ENCODE peak calls at places on chromosomes 3 and 15, in nine cellular contexts. U, M, K, Q, I, V, D, J and C are unnamed samples.

GRCh38 chr3:99286266-99286845 is 352.0 kb upstream of the COL8A1 start:
- DNase-seq in U (no peak), M (peak; percentile 6), K (no peak), Q (peak; percentile 22), I (no peak), V (no peak), D (no peak), J (no peak), C (no peak)

GRCh38 chr15:74240002-74240568 is 4.0 kb downstream of the CCDC33 start:
- DNase-seq in U (no peak), M (peak; percentile 88), K (no peak), Q (peak; percentile 86), I (peak; percentile 47), V (peak; percentile 96), D (peak; percentile 82), J (peak; percentile 52), C (no peak)

GRCh38 chr3:78888650-78889049 is 879.1 kb downstream of the ROBO1 start:
- DNase-seq in U (no peak), M (no peak), K (no peak), Q (no peak), I (no peak), V (peak; percentile 37), D (no peak), J (no peak), C (no peak)

GRCh38 chr3:53506110-53506762 is 11.8 kb downstream of the CACNA1D start:
- DNase-seq in U (no peak), M (no peak), K (no peak), Q (no peak), I (no peak), V (no peak), D (no peak), J (peak; percentile 19), C (no peak)

GRCh38 chr3:150519026-150519425 is 27.3 kb downstream of the SERP1 start:
- DNase-seq in U (no peak), M (peak; percentile 4), K (no peak), Q (no peak), I (no peak), V (peak; percentile 77), D (no peak), J (no peak), C (no peak)

GRCh38 chr15:75861750-75862402 is 18.6 kb downstream of the UBE2Q2 start:
- DNase-seq in U (no peak), M (no peak), K (no peak), Q (peak; percentile 45), I (no peak), V (peak; percentile 14), D (no peak), J (no peak), C (no peak)

GRCh38 chr3:114411811-114412803 is 118.3 kb downstream of the TIGIT start:
- DNase-seq in U (no peak), M (peak; percentile 65), K (no peak), Q (peak; percentile 90), I (no peak), V (peak; percentile 7), D (no peak), J (peak; percentile 25), C (no peak)

GRCh38 chr3:46131884-46132478 is 76.1 kb downstream of the CCR1 start:
- DNase-seq in U (no peak), M (no peak), K (no peak), Q (no peak), I (no peak), V (no peak), D (no peak), J (no peak), C (no peak)

GRCh38 chr15:64905941-64906340 is 5.8 kb upstream of the ANKDD1A start:
- DNase-seq in U (no peak), M (no peak), K (no peak), Q (no peak), I (no peak), V (no peak), D (no peak), J (no peak), C (no peak)

GRCh38 chr3:172323894-172324590 is 124.2 kb downstream of the GHSR start:
- DNase-seq in U (no peak), M (no peak), K (no peak), Q (peak; percentile 87), I (no peak), V (no peak), D (no peak), J (no peak), C (no peak)

GRCh38 chr3:45560270-45561020 is 34.1 kb upstream of the LIMD1 start:
- DNase-seq in U (no peak), M (no peak), K (no peak), Q (peak; percentile 7), I (no peak), V (no peak), D (no peak), J (no peak), C (no peak)

GRCh38 chr3:58528629-58529028 is 8.4 kb downstream of the ACOX2 start:
- DNase-seq in U (no peak), M (no peak), K (no peak), Q (peak; percentile 30), I (no peak), V (peak; percentile 77), D (peak; percentile 63), J (peak; percentile 50), C (no peak)

GRCh38 chr3:182245059-182245458 is 533.3 kb downstream of the SOX2 start:
- DNase-seq in U (no peak), M (no peak), K (no peak), Q (no peak), I (no peak), V (no peak), D (no peak), J (no peak), C (no peak)

DNA sequence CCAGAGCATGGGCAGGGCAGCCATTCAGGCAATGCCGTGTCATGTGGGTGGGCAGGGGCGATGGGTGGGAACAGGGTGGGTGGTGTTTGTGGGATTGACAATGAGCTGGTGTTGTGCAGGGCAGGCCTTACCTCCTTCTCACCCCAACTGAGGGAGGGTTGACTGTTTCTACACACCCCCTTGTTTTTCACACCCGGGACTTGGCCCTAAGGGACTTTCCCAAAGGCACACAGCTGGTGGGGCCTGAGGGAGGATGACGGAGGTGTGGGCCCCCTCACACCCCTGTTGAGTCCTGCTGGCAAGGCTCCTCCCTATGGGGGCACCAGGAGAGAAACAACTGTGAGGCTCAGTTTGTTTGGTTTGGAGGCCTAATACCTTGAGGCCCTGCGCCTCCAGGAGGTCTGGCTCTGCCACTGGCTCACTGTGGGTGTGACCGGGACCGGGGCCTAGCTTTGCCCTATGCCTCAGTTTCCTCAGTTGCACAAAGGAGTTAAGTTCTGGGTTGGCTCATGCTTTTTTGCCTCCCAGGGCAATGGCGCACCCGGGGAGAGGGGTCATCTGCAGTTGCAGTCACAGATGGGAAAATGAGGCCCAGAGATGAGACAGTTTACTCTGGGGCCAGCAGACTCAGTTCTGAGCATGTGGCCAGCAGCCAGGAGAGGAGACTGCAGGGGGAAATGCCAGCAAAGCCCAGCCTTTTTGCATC is 5.1 kb upstream of the DNAH1 start:
- DNase-seq in U (peak; percentile 20), M (no peak), K (no peak), Q (no peak), I (no peak), V (no peak), D (no peak), J (no peak), C (peak; percentile 40)
- TF ChIP-seq EZH2phosphoT487 in U (no peak), M (no peak), K (no peak), Q (no peak), I (no peak), V (no peak), D (no peak), J (no peak), C (no peak)

DNA sequence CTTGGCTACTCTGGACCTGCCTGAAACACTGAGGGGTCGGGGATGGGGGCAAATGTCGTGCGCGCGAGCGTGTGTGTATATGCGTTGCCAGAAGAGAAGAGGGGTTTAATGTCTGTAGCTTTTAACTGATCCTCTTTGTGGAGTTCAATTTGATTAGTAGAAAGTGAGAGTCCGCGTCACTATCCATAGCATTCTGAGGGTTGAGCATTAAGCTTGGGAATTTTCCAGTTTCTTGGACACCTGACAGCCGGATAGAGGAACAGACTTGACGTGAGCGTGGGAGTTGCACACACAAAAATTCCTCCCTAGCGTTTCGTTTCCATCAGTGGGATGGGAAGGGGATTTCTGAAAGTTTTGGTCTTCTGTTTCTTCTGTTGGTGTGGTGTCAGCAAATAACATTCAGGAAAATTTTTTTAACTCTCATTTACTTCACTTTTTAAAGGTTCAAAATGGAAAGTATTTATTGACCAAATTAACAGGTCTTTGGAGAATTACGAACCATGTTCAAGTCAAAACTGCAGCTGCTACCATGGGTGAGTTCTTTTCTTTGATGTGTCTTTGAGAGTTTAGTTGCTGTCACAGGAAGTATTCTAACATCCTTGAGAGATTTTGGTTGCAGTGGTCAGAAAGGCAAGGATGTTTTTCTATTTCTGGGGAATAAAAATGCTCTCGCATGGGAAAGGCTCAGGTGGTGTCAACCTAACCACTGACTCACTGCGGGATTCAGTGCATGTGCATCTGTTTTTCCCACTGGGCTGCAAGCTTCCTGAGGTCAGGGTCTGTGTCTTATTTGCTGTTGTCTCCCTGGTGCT is 821 bp downstream of the POGLUT1 start:
- DNase-seq in U (peak; percentile 50), M (no peak), K (no peak), Q (peak; percentile 58), I (no peak), V (peak; percentile 53), D (no peak), J (peak; percentile 34), C (peak; percentile 14)
- TF ChIP-seq EZH2phosphoT487 in U (no peak), M (no peak), K (no peak), Q (no peak), I (no peak), V (no peak), D (no peak), J (no peak), C (no peak)

DNA sequence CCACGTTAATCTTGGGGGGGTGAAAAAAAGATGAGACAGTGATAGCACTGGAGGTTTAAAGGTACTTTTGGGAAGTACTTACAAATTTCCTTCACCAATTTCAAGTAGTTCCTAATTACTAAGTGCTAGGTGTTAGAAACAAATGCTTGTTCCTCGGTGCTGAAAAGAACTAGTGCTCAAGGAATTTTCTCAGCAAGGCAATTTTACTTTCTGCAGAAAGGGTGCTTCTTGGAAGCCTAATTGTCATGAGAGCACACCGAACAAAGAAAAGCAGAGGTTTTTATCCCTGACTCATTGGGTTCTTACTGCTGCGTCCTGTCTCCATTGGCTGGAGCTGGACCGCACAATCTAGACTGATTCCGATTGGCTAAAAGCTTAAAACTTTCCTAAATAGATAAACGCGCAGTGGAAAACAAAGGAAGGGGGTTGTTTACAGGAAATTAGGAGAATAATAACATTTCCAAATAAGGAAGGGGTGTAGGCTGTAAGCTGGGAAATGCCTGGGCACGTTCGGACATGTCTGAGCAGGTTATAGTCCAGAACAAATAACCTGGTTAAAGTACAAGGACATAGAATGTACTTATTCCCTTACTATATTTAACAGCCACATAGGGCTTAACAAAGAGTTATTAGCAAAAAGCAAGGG is 49.6 kb downstream of the CHD2 start:
- DNase-seq in U (peak; percentile 34), M (no peak), K (peak; percentile 30), Q (no peak), I (peak; percentile 48), V (peak; percentile 23), D (no peak), J (peak; percentile 16), C (no peak)
- TF ChIP-seq EZH2phosphoT487 in U (no peak), M (no peak), K (no peak), Q (no peak), I (no peak), V (no peak), D (no peak), J (no peak), C (no peak)

DNA sequence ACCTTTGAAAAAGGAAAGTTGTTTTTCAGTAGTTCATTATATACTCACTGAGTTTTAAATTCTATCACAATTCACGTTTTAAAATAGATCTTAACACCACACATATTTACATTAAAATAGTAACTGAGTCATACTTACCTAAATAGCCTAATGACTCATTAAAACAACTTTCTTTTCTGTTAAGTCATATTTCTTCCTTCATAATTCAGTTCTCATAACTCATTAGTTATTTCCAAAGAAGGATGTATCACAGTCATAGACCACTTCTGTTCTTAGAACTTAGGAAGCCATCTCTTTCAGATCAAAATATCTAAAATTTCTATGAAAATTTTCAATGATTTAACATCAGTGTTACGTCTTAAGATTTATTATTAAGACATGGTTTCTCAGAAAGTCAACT is 885.9 kb downstream of the FHIT start:
- DNase-seq in U (no peak), M (no peak), K (no peak), Q (peak; percentile 29), I (no peak), V (peak; percentile 43), D (no peak), J (no peak), C (no peak)
- TF ChIP-seq EZH2phosphoT487 in U (no peak), M (no peak), K (no peak), Q (no peak), I (no peak), V (no peak), D (no peak), J (no peak), C (no peak)